ENCODE peak calls at places on chromosomes 11 and 22, in four cellular contexts. H is A549, C is H1, D is HepG2. Q is an unnamed sample.

GRCh38 chr11:57303280-57303989 is 21.3 kb downstream of the TNKS1BP1 start:
- DNase-seq in H (no peak), C (no peak), D (no peak), Q (no peak)

GRCh38 chr22:19843107-19843856 is 11.4 kb downstream of the GNB1L start:
- DNase-seq in H (no peak), C (no peak), D (no peak), Q (peak)

GRCh38 chr11:132746305-132746704 is 786.0 kb downstream of the OPCML start:
- DNase-seq in H (no peak), C (no peak), D (no peak), Q (no peak)

GRCh38 chr11:116418388-116419041 is 354.3 kb downstream of the BUD13 start:
- DNase-seq in H (no peak), C (no peak), D (no peak), Q (no peak)

GRCh38 chr11:126105022-126105747 is 42.5 kb upstream of the CDON start:
- DNase-seq in H (no peak), C (no peak), D (no peak), Q (no peak)

GRCh38 chr11:120032766-120033390 is 105.0 kb downstream of the TRIM29 start:
- DNase-seq in H (no peak), C (peak), D (no peak), Q (no peak)

GRCh38 chr11:850777-851762 is 8.4 kb downstream of the TSPAN4 start:
- DNase-seq in H (no peak), C (peak), D (no peak), Q (no peak)

GRCh38 chr11:20367313-20367948 is 3.9 kb downstream of the HTATIP2 start:
- DNase-seq in H (peak), C (no peak), D (peak), Q (peak)

GRCh38 chr11:103091024-103091423 is 936 bp downstream of the DCUN1D5 start:
- DNase-seq in H (peak), C (no peak), D (peak), Q (no peak)

GRCh38 chr22:45218974-45219373 is 21.7 kb downstream of the KIAA0930 start:
- DNase-seq in H (no peak), C (no peak), D (no peak), Q (no peak)

GRCh38 chr11:69878927-69879733 is 59.9 kb upstream of the FGF3 start:
- DNase-seq in H (no peak), C (no peak), D (no peak), Q (no peak)

GRCh38 chr11:65701686-65702085 is 10.4 kb upstream of the KAT5 start:
- DNase-seq in H (no peak), C (no peak), D (no peak), Q (no peak)

GRCh38 chr11:44825058-44825795 is 98.5 kb downstream of the TSPAN18 start:
- DNase-seq in H (no peak), C (no peak), D (no peak), Q (no peak)

GRCh38 chr11:59654893-59655292 is 13.9 kb downstream of the PATL1 start:
- DNase-seq in H (no peak), C (no peak), D (no peak), Q (no peak)

GRCh38 chr11:3914807-3915206 is 59.3 kb downstream of the STIM1 start:
- DNase-seq in H (no peak), C (no peak), D (no peak), Q (no peak)

GRCh38 chr11:111977141-111978027 is 40.2 kb downstream of the DIXDC1 start:
- DNase-seq in H (no peak), C (peak), D (no peak), Q (no peak)

GRCh38 chr22:44455151-44455962 is 42.7 kb downstream of the RTL6 start:
- DNase-seq in H (no peak), C (no peak), D (no peak), Q (no peak)

GRCh38 chr22:35783943-35784614 is 66.4 kb downstream of the APOL5 start:
- DNase-seq in H (peak), C (no peak), D (no peak), Q (no peak)
- TF ChIP-seq RNF2 in H (no peak), C (no peak), D (no peak), Q (no peak)

GRCh38 chr11:75279273-75279672 is 38.7 kb downstream of the TPBGL start:
- DNase-seq in H (no peak), C (no peak), D (no peak), Q (no peak)

GRCh38 chr11:75275581-75275980 is 35.0 kb downstream of the TPBGL start:
- DNase-seq in H (no peak), C (no peak), D (no peak), Q (no peak)

GRCh38 chr11:75277991-75278790 is 37.6 kb downstream of the TPBGL start:
- DNase-seq in H (no peak), C (no peak), D (no peak), Q (no peak)

GRCh38 chr11:75276696-75277095 is 36.1 kb downstream of the TPBGL start:
- DNase-seq in H (no peak), C (no peak), D (no peak), Q (no peak)

GRCh38 chr11:75277211-75277805 is 36.7 kb downstream of the TPBGL start:
- DNase-seq in H (no peak), C (no peak), D (no peak), Q (no peak)
- TF ChIP-seq RNF2 in H (no peak), C (no peak), D (no peak), Q (no peak)

GRCh38 chr11:46290598-46291309 is 13.3 kb downstream of the CREB3L1 start:
- DNase-seq in H (peak), C (peak), D (no peak), Q (peak)
- TF ChIP-seq RNF2 in H (no peak), C (no peak), D (no peak), Q (no peak)

DNA sequence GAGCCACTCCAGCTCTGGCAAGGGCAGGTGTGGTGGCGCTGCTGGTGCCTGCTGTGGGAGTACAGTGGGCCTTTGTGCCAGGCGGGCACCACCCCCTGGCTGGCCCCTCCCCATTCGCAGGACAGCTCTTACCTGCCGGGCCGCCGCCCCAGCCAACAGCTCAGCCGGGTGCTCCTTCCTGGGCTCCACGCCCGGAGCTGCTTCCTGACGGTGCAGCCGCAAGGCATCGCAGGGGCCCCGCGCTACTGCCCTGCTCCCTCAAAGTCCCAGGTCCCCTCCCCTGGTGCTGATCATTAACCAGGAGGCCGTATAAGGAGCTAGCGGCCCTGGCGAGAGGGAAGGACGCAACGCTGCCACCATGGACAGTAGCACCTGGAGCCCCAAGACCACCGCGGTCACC is at the start of gene SLC5A1:
- DNase-seq in H (no peak), C (no peak), D (no peak), Q (no peak)
- TF ChIP-seq RNF2 in H (no peak), C (no peak), D (no peak), Q (no peak)

GRCh38 chr22:42292726-42293520 is 22.5 kb upstream of the TCF20 start:
- DNase-seq in H (no peak), C (no peak), D (no peak), Q (no peak)

GRCh38 chr22:42296381-42296853 is 26.0 kb upstream of the TCF20 start:
- DNase-seq in H (no peak), C (no peak), D (no peak), Q (no peak)

GRCh38 chr22:42291287-42291686 is 20.8 kb upstream of the TCF20 start:
- DNase-seq in H (no peak), C (no peak), D (no peak), Q (no peak)

GRCh38 chr22:42296883-42297282 is 26.4 kb upstream of the TCF20 start:
- DNase-seq in H (no peak), C (no peak), D (no peak), Q (no peak)

GRCh38 chr22:42294034-42294985 is 23.9 kb upstream of the TCF20 start:
- DNase-seq in H (peak), C (peak), D (peak), Q (peak)
- TF ChIP-seq RNF2 in H (no peak), C (no peak), D (no peak), Q (no peak)

Q was measured in K562.